ENCODE peak calls at places on chromosome 2, in four cellular contexts. K is endothelial cell, Y is Panc1, R is keratinocyte. D is an unnamed sample.

GRCh38 chr2:69911985-69912563 is 2.8 kb upstream of the MXD1 start:
- DNase-seq in Y (no peak), K (no peak), R (no peak), D (no peak)

GRCh38 chr2:152475982-152476381 is 141.0 kb downstream of the FMNL2 start:
- DNase-seq in Y (no peak), K (no peak), R (no peak), D (no peak)

GRCh38 chr2:126945118-126945517 is 46.4 kb downstream of the TEX51 start:
- DNase-seq in Y (no peak), R (no peak), K (no peak), D (no peak)

GRCh38 chr2:11828933-11829323 is 82.5 kb downstream of the LPIN1 start:
- DNase-seq in K (no peak), R (no peak), Y (no peak), D (no peak)

GRCh38 chr2:187546762-187547333 is 7.4 kb downstream of the TFPI start:
- DNase-seq in R (no peak), K (no peak), Y (no peak), D (no peak)

GRCh38 chr2:201572822-201573493 is 70.3 kb downstream of the TMEM237 start:
- DNase-seq in K (no peak), R (no peak), Y (no peak), D (no peak)

GRCh38 chr2:67880291-67880761 is 182.5 kb downstream of the C1D start:
- DNase-seq in R (peak; percentile 78), K (no peak), Y (no peak), D (no peak)

GRCh38 chr2:69623236-69623635 is 20.3 kb downstream of the AAK1 start:
- DNase-seq in R (no peak), K (no peak), Y (no peak), D (no peak)

GRCh38 chr2:107688135-107688534 is 138.6 kb upstream of the RGPD4 start:
- DNase-seq in R (no peak), K (no peak), Y (no peak), D (no peak)

GRCh38 chr2:45370367-45370766 is 240.7 kb downstream of the SRBD1 start:
- DNase-seq in K (no peak), Y (no peak), R (no peak), D (no peak)

GRCh38 chr2:227082286-227082685 is 81.7 kb downstream of the COL4A4 start:
- DNase-seq in Y (no peak), K (no peak), R (no peak), D (no peak)

GRCh38 chr2:37897511-37897910 is 27.6 kb upstream of the RMDN2 start:
- DNase-seq in K (no peak), R (no peak), Y (no peak), D (no peak)

GRCh38 chr2:106990307-106990706 is 104.3 kb upstream of the ST6GAL2 start:
- DNase-seq in Y (no peak), R (no peak), K (no peak), D (no peak)

GRCh38 chr2:28896906-28897305 is 2.4 kb downstream of the WDR43 start:
- DNase-seq in K (no peak), R (no peak), Y (no peak), D (no peak)

GRCh38 chr2:178233428-178233827 is 39.1 kb downstream of the OSBPL6 start:
- DNase-seq in K (no peak), R (no peak), Y (no peak), D (no peak)

GRCh38 chr2:169348321-169349002 is 13.9 kb downstream of the LRP2 start:
- DNase-seq in K (no peak), Y (no peak), R (no peak), D (no peak)

GRCh38 chr2:236180831-236181453 is 12.8 kb upstream of the GBX2 start:
- DNase-seq in K (peak; percentile 76), R (no peak), Y (peak; percentile 47), D (no peak)

GRCh38 chr2:67471681-67472080 is 74.5 kb downstream of the ETAA1 start:
- DNase-seq in K (no peak), R (no peak), Y (no peak), D (no peak)

GRCh38 chr2:152500336-152500735 is 165.4 kb downstream of the FMNL2 start:
- DNase-seq in K (no peak), R (no peak), Y (no peak), D (no peak)

GRCh38 chr2:182595650-182596049 is 120.4 kb upstream of the DNAJC10 start:
- DNase-seq in Y (no peak), K (no peak), R (no peak), D (no peak)

GRCh38 chr2:39568561-39569006 is 97.1 kb upstream of the TMEM178A start:
- DNase-seq in R (no peak), K (no peak), Y (no peak), D (no peak)

GRCh38 chr2:46095821-46096220 is 201.4 kb upstream of the EPAS1 start:
- DNase-seq in Y (no peak), R (no peak), K (no peak), D (no peak)

GRCh38 chr2:218031261-218031660 is 28.5 kb upstream of the TNS1 start:
- DNase-seq in R (no peak), K (no peak), Y (no peak), D (no peak)

GRCh38 chr2:65800998-65801397 is 368.6 kb upstream of the SPRED2 start:
- DNase-seq in R (no peak), Y (no peak), K (no peak), D (no peak)

DNA sequence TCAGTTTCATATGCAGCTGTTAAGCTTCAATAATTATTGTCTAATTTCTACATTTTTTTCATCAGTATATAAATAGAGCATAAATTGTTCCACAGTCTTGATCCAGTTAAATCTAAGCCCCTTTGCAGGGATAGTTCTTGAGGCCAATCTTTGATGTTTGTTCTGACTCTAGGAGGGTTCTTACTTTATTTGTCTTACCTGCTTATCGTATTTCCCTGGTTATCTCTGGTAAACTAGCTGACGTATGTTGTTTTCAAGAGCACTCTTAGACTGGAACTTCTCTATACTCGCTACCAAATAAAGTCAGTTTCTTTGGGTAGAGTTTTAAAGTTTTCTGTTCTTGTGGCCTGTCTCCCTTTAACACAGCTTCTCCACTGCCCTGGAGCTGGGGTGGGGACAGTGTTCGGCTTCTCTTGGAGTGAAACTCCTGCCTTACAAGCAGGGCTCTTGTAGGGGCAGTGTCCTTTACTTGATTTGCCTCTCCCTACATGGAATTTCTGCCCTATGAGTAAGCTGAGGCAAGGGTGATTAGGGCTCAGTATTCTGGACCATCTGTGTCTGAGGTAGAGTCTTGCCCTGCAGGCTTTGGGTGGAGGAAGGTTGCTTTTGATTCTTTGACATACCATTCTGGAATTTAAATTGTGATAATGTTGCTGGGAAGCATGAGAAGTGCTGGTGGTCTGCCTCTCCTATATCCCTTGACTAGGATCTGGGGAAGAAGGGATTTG is 90.3 kb downstream of the PTPN4 start:
- DNase-seq in R (peak; percentile 84), Y (no peak), K (no peak), D (no peak)
- TF ChIP-seq CTCF in R (no peak), Y (no peak), K (no peak), D (no peak)

DNA sequence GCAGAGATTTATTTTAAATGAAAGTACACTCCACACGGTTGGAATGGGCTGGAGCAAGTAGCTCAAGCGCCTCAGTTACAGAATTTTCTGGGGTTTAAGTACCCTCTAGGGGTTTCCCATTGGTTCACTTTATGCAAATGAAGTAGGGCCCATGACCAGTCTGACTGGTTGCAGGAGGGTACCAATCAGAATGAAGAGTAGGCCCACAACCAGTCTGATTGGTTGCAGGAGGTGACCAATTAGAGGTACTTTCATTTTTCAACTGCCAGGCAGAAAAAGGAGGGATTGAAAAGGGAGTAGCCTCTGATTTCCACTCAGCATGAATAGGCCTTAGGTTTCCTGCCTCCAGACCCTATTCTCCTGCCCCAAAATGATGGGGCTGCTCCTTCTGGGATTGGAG is 210.3 kb downstream of the SH3BP4 start:
- DNase-seq in K (no peak), R (no peak), Y (no peak), D (no peak)
- TF ChIP-seq CTCF in K (no peak), R (no peak), Y (no peak), D (no peak)

DNA sequence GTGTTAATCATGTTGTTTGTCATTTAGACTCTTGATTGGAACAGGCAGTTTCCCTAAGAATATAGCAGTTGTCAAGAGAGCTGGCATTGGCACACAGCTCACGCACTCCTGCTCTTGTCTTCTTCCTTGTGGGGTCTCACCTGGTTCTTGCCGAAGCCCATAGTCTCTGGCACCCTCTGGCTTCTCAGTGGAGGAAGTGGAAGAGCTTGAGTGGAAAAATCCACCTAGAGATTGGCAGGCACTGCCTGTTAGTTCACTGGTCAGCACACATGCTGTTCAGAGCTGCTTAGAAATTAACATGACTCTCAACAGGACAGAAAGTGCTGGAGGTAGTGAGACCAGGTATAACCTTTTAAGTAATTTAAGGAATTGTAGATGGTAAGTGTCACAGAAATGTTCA is 28.3 kb downstream of the SCTR start:
- DNase-seq in K (no peak), Y (no peak), R (no peak), D (no peak)
- TF ChIP-seq CTCF in K (no peak), Y (no peak), R (no peak), D (no peak)

GRCh38 chr2:100658017-100658416 is 95.2 kb downstream of the PDCL3 start:
- DNase-seq in K (no peak), R (no peak), Y (no peak), D (no peak)
- TF ChIP-seq CTCF in K (no peak), R (no peak), Y (no peak), D (no peak)

GRCh38 chr2:203395858-203396257 is 67.7 kb downstream of the ABI2 start:
- DNase-seq in Y (no peak), R (no peak), K (no peak), D (no peak)

GRCh38 chr2:203400805-203401585 is 72.8 kb downstream of the ABI2 start:
- DNase-seq in K (no peak), Y (no peak), R (no peak), D (no peak)

GRCh38 chr2:203394519-203395227 is 66.5 kb downstream of the ABI2 start:
- DNase-seq in R (no peak), Y (no peak), K (peak; percentile 7), D (no peak)

GRCh38 chr2:203399031-203399430 is 70.8 kb downstream of the ABI2 start:
- DNase-seq in K (no peak), R (no peak), Y (no peak), D (no peak)

DNA sequence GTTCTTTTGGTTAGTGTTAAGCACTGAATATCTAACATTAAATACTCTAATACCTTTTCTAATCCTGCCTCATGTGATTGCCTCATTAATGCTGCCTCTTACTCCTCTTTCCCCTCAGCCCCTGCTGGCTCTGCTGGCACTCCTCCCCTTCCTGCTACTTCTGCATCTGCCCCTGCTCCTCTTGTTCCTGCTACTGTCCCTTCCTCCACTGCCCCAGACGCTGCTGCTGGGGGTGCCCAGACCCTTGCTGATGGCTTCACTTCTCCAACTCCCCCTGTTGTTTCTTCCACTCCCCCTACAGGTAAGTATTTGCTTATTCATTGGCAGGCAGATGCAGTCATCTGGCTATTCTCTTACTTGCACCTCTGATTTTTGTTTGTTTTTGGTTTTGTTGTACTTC is 68.5 kb downstream of the ABI2 start:
- DNase-seq in K (no peak), R (no peak), Y (no peak), D (no peak)
- TF ChIP-seq CTCF in K (peak; percentile 48), R (peak; percentile 32), Y (peak; percentile 40), D (peak; percentile 9)

DNA sequence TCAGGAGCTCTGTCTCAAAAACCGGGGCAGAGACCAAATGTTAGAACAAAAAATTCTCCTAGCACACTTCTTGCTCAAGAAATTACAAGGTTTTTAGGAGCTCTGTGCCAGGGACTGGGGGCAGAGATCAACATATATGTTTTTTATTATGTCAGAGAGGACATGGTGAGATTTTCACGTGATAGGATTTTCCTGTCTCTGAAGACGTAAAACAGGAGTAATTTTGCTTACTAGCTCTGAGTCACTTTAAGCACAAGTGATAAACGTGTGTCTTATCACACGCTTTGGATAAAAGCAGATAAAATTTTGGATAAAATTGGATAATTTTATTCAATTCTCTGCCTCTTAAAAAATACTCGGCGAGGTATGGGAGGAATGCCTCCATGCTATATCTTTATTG is 34.9 kb upstream of the ODC1 start:
- DNase-seq in R (no peak), K (no peak), Y (no peak), D (no peak)
- TF ChIP-seq CTCF in R (no peak), K (no peak), Y (no peak), D (no peak)